ENCODE peak calls at places on chromosomes 3 and 15, in six cellular contexts. L, V, Q, A, C and Z are unnamed samples.

GRCh38 chr3:128271536-128272332 is 118.5 kb downstream of the EEFSEC start:
- DNase-seq in L (no peak), V (no peak), Q (no peak), A (no peak), C (no peak), Z (no peak)

GRCh38 chr15:75037685-75038084 is 14.3 kb downstream of the PPCDC start:
- DNase-seq in L (no peak), V (no peak), Q (no peak), A (no peak), C (no peak), Z (peak)

GRCh38 chr15:60373327-60373726 is 24.5 kb downstream of the ANXA2 start:
- DNase-seq in L (no peak), V (peak), Q (no peak), A (no peak), C (no peak), Z (no peak)

GRCh38 chr3:99885851-99886250 is 68.2 kb downstream of the CMSS1 start:
- DNase-seq in L (no peak), V (no peak), Q (no peak), A (no peak), C (no peak), Z (no peak)

GRCh38 chr3:115040673-115041286 is 106.3 kb downstream of the ZBTB20 start:
- DNase-seq in L (peak), V (peak), Q (peak), A (peak), C (peak), Z (peak)

GRCh38 chr3:161171113-161171512 is 50.0 kb upstream of the NMD3 start:
- DNase-seq in L (no peak), V (peak), Q (peak), A (no peak), C (peak), Z (peak)

GRCh38 chr3:14605070-14605469 is 46.5 kb upstream of the CCDC174 start:
- DNase-seq in L (no peak), V (no peak), Q (no peak), A (no peak), C (peak), Z (peak)

GRCh38 chr3:116053017-116053416 is 392.3 kb downstream of the LSAMP start:
- DNase-seq in L (no peak), V (no peak), Q (no peak), A (no peak), C (no peak), Z (no peak)

GRCh38 chr3:160911399-160911798 is 155.4 kb downstream of the PPM1L start:
- DNase-seq in L (no peak), V (peak), Q (no peak), A (no peak), C (no peak), Z (no peak)

GRCh38 chr15:80404719-80405553 is 754 bp downstream of the ARNT2 start:
- DNase-seq in L (no peak), V (peak), Q (peak), A (no peak), C (peak), Z (peak)

GRCh38 chr15:78855746-78856145 is 16.9 kb upstream of the MORF4L1 start:
- DNase-seq in L (no peak), V (peak), Q (no peak), A (no peak), C (no peak), Z (peak)

GRCh38 chr3:133928903-133929607 is 33.4 kb upstream of the RAB6B start:
- DNase-seq in L (no peak), V (no peak), Q (no peak), A (no peak), C (no peak), Z (no peak)

GRCh38 chr3:115864912-115865311 is 241.6 kb downstream of the GAP43 start:
- DNase-seq in L (no peak), V (peak), Q (no peak), A (no peak), C (no peak), Z (no peak)

GRCh38 chr3:194730369-194730768 is 44.7 kb downstream of the FAM43A start:
- DNase-seq in L (no peak), V (no peak), Q (no peak), A (no peak), C (peak), Z (no peak)

GRCh38 chr3:67489816-67490215 is 164.6 kb downstream of the SUCLG2 start:
- DNase-seq in L (no peak), V (peak), Q (no peak), A (no peak), C (no peak), Z (no peak)

GRCh38 chr15:49079340-49080039 is 33.2 kb upstream of the SECISBP2L start:
- DNase-seq in L (no peak), V (no peak), Q (no peak), A (no peak), C (no peak), Z (no peak)

GRCh38 chr3:30315452-30315851 is 290.9 kb upstream of the TGFBR2 start:
- DNase-seq in L (no peak), V (peak), Q (no peak), A (no peak), C (no peak), Z (peak)